ENCODE peak calls at places on chromosome 5, in eight cellular contexts. M, E, R, S, U, Z, L and C are unnamed samples.

GRCh38 chr5:24832021-24832420 is 187.2 kb upstream of the CDH10 start:
- DNase-seq in Z (no peak), E (no peak), S (no peak), M (no peak), R (no peak), L (no peak), U (no peak), C (no peak)

GRCh38 chr5:27996665-27997064 is 958.3 kb upstream of the CDH9 start:
- DNase-seq in E (no peak), R (no peak), L (no peak), S (no peak), M (no peak), Z (no peak), U (no peak), C (no peak)

GRCh38 chr5:154162475-154163217 is 27.9 kb upstream of the GALNT10 start:
- DNase-seq in Z (no peak), L (no peak), M (peak), R (no peak), U (no peak), S (no peak), E (no peak), C (no peak)

GRCh38 chr5:138963763-138964371 is 88.7 kb upstream of the LRRTM2 start:
- DNase-seq in Z (no peak), U (no peak), L (no peak), R (no peak), E (no peak), S (no peak), M (no peak), C (no peak)

GRCh38 chr5:170523129-170523497 is 19.3 kb downstream of the KCNIP1 start:
- DNase-seq in U (no peak), M (peak), E (no peak), S (peak), Z (no peak), L (peak), R (no peak), C (no peak)

GRCh38 chr5:50623666-50624065 is 42.8 kb upstream of the PARP8 start:
- DNase-seq in R (no peak), E (no peak), U (no peak), Z (no peak), L (no peak), M (no peak), S (no peak), C (no peak)

GRCh38 chr5:151303666-151304065 is at the start of gene SLC36A3:
- DNase-seq in M (no peak), U (no peak), Z (no peak), R (no peak), L (no peak), E (no peak), S (no peak), C (no peak)

GRCh38 chr5:123046222-123046621 is 9.7 kb upstream of the PPIC start:
- DNase-seq in S (no peak), L (no peak), Z (no peak), E (no peak), M (no peak), U (no peak), R (no peak), C (no peak)

GRCh38 chr5:53942724-53943123 is 367.6 kb downstream of the ARL15 start:
- DNase-seq in L (no peak), E (no peak), Z (no peak), S (no peak), M (no peak), R (no peak), U (no peak), C (peak)

GRCh38 chr5:36944607-36945225 is 68.1 kb downstream of the NIPBL start:
- DNase-seq in Z (no peak), E (peak), U (no peak), S (peak), R (no peak), M (peak), L (peak), C (no peak)

GRCh38 chr5:94690778-94691177 is 72.3 kb downstream of the SLF1 start:
- DNase-seq in L (peak), Z (no peak), S (peak), M (peak), R (no peak), U (no peak), E (no peak), C (no peak)

GRCh38 chr5:173202266-173202875 is 32.6 kb downstream of the NKX2-5 start:
- DNase-seq in U (no peak), E (no peak), S (no peak), Z (no peak), M (no peak), L (no peak), R (no peak), C (no peak)

GRCh38 chr5:35890021-35890740 is 33.5 kb downstream of the IL7R start:
- DNase-seq in E (no peak), U (no peak), L (no peak), S (no peak), Z (no peak), M (no peak), R (no peak), C (no peak)

GRCh38 chr5:124678992-124679519 is 67.4 kb downstream of the ZNF608 start:
- DNase-seq in S (no peak), M (no peak), Z (no peak), R (no peak), L (no peak), U (no peak), E (no peak), C (no peak)

GRCh38 chr5:123155511-123155923 is 66.5 kb downstream of the PRDM6 start:
- DNase-seq in S (no peak), M (no peak), L (no peak), E (no peak), Z (no peak), R (no peak), U (no peak), C (no peak)

GRCh38 chr5:10485142-10485795 is 43.6 kb downstream of the ROPN1L start:
- DNase-seq in R (no peak), L (peak), S (no peak), Z (no peak), E (no peak), U (no peak), M (peak), C (peak)

GRCh38 chr5:66494437-66494836 is 101.8 kb upstream of the MAST4 start:
- DNase-seq in U (no peak), L (no peak), R (no peak), Z (no peak), S (no peak), E (peak), M (no peak), C (no peak)

GRCh38 chr5:135678640-135679268 is 100.0 kb upstream of the CXCL14 start:
- DNase-seq in S (no peak), Z (no peak), M (no peak), U (no peak), R (no peak), L (no peak), E (no peak), C (no peak)